ENCODE peak calls at places on chromosomes 13 and 19, in eight cellular contexts. One of them, this sample, is unnamed.

GRCh38 chr13:99432637-99433542 is 68.4 kb upstream of the TM9SF2 start:
- DNase-seq in breast epithelium: peak; percentile 38
- DNase-seq in right lobe of liver: peak; percentile 74
- DNase-seq in endothelial cell: peak; percentile 50
- DNase-seq in neural crest cell: no peak
- DNase-seq in natural killer cell: peak; percentile 81
- DNase-seq in pancreas: no peak
- DNase-seq in tibial artery: peak; percentile 73
- DNase-seq in this sample: no peak

GRCh38 chr13:42420304-42420703 is 148.4 kb downstream of the AKAP11 start:
- DNase-seq in endothelial cell: no peak
- DNase-seq in breast epithelium: no peak
- DNase-seq in pancreas: no peak
- DNase-seq in natural killer cell: no peak
- DNase-seq in neural crest cell: no peak
- DNase-seq in tibial artery: no peak
- DNase-seq in right lobe of liver: no peak
- DNase-seq in this sample: no peak

GRCh38 chr13:24306632-24307031 is 2.7 kb upstream of the C1QTNF9 start:
- DNase-seq in natural killer cell: no peak
- DNase-seq in tibial artery: no peak
- DNase-seq in right lobe of liver: no peak
- DNase-seq in endothelial cell: no peak
- DNase-seq in neural crest cell: no peak
- DNase-seq in breast epithelium: no peak
- DNase-seq in pancreas: no peak
- DNase-seq in this sample: no peak

GRCh38 chr19:55638864-55639359 is 1.9 kb upstream of the ZNF580 start:
- DNase-seq in pancreas: no peak
- DNase-seq in endothelial cell: peak; percentile 55
- DNase-seq in tibial artery: no peak
- DNase-seq in breast epithelium: no peak
- DNase-seq in neural crest cell: peak; percentile 47
- DNase-seq in right lobe of liver: no peak
- DNase-seq in natural killer cell: no peak
- DNase-seq in this sample: no peak

GRCh38 chr13:30334663-30335386 is 27.5 kb upstream of the KATNAL1 start:
- DNase-seq in natural killer cell: no peak
- DNase-seq in endothelial cell: peak; percentile 55
- DNase-seq in neural crest cell: peak; percentile 43
- DNase-seq in pancreas: no peak
- DNase-seq in breast epithelium: no peak
- DNase-seq in right lobe of liver: peak; percentile 66
- DNase-seq in tibial artery: no peak
- DNase-seq in this sample: no peak

GRCh38 chr13:41054212-41054877 is 7.0 kb upstream of the WBP4 start:
- DNase-seq in endothelial cell: peak; percentile 16
- DNase-seq in neural crest cell: peak; percentile 9
- DNase-seq in breast epithelium: no peak
- DNase-seq in tibial artery: no peak
- DNase-seq in right lobe of liver: no peak
- DNase-seq in pancreas: no peak
- DNase-seq in natural killer cell: no peak
- DNase-seq in this sample: no peak

GRCh38 chr19:32168111-32168510 is 177.3 kb upstream of the ZNF507 start:
- DNase-seq in tibial artery: no peak
- DNase-seq in breast epithelium: no peak
- DNase-seq in pancreas: no peak
- DNase-seq in right lobe of liver: no peak
- DNase-seq in neural crest cell: no peak
- DNase-seq in endothelial cell: no peak
- DNase-seq in natural killer cell: no peak
- DNase-seq in this sample: no peak

GRCh38 chr13:46354143-46355087 is 32.6 kb downstream of the RUBCNL start:
- DNase-seq in right lobe of liver: no peak
- DNase-seq in breast epithelium: no peak
- DNase-seq in neural crest cell: no peak
- DNase-seq in natural killer cell: no peak
- DNase-seq in tibial artery: no peak
- DNase-seq in endothelial cell: no peak
- DNase-seq in pancreas: no peak
- DNase-seq in this sample: no peak

GRCh38 chr13:108860418-108860817 is 231.0 kb downstream of the MYO16 start:
- DNase-seq in right lobe of liver: no peak
- DNase-seq in natural killer cell: no peak
- DNase-seq in breast epithelium: no peak
- DNase-seq in endothelial cell: no peak
- DNase-seq in tibial artery: no peak
- DNase-seq in neural crest cell: no peak
- DNase-seq in pancreas: no peak
- DNase-seq in this sample: no peak

GRCh38 chr13:26558074-26558805 is 757 bp downstream of the WASF3 start:
- DNase-seq in natural killer cell: no peak
- DNase-seq in breast epithelium: no peak
- DNase-seq in endothelial cell: peak; percentile 30
- DNase-seq in right lobe of liver: no peak
- DNase-seq in neural crest cell: peak; percentile 16
- DNase-seq in tibial artery: no peak
- DNase-seq in pancreas: peak; percentile 67
- DNase-seq in this sample: peak; percentile 27

GRCh38 chr13:113220877-113221276 is 11.5 kb downstream of the CUL4A start:
- DNase-seq in neural crest cell: no peak
- DNase-seq in pancreas: no peak
- DNase-seq in endothelial cell: no peak
- DNase-seq in right lobe of liver: no peak
- DNase-seq in tibial artery: no peak
- DNase-seq in natural killer cell: no peak
- DNase-seq in breast epithelium: no peak
- DNase-seq in this sample: no peak
- TF ChIP-seq CTCF in neural crest cell: peak; percentile 16
- TF ChIP-seq CTCF in pancreas: no peak
- TF ChIP-seq CTCF in endothelial cell: no peak
- TF ChIP-seq CTCF in right lobe of liver: no peak
- TF ChIP-seq CTCF in tibial artery: no peak
- TF ChIP-seq CTCF in natural killer cell: no peak
- TF ChIP-seq CTCF in breast epithelium: no peak
- TF ChIP-seq CTCF in this sample: no peak

GRCh38 chr19:5047251-5047935 is 78.5 kb downstream of the KDM4B start:
- DNase-seq in breast epithelium: no peak
- DNase-seq in natural killer cell: no peak
- DNase-seq in right lobe of liver: no peak
- DNase-seq in neural crest cell: no peak
- DNase-seq in pancreas: no peak
- DNase-seq in endothelial cell: no peak
- DNase-seq in tibial artery: no peak
- DNase-seq in this sample: no peak

GRCh38 chr19:5045015-5045414 is 76.1 kb downstream of the KDM4B start:
- DNase-seq in neural crest cell: no peak
- DNase-seq in pancreas: no peak
- DNase-seq in tibial artery: no peak
- DNase-seq in natural killer cell: no peak
- DNase-seq in right lobe of liver: no peak
- DNase-seq in breast epithelium: no peak
- DNase-seq in endothelial cell: no peak
- DNase-seq in this sample: no peak

GRCh38 chr19:5048091-5048726 is 79.3 kb downstream of the KDM4B start:
- DNase-seq in pancreas: peak; percentile 93
- DNase-seq in tibial artery: peak; percentile 69
- DNase-seq in breast epithelium: peak; percentile 76
- DNase-seq in neural crest cell: peak; percentile 89
- DNase-seq in endothelial cell: peak; percentile 83
- DNase-seq in right lobe of liver: peak; percentile 80
- DNase-seq in natural killer cell: peak; percentile 62
- DNase-seq in this sample: peak; percentile 81

GRCh38 chr19:5045956-5046338 is 77.0 kb downstream of the KDM4B start:
- DNase-seq in tibial artery: no peak
- DNase-seq in right lobe of liver: no peak
- DNase-seq in natural killer cell: no peak
- DNase-seq in pancreas: no peak
- DNase-seq in breast epithelium: no peak
- DNase-seq in neural crest cell: no peak
- DNase-seq in endothelial cell: no peak
- DNase-seq in this sample: no peak

GRCh38 chr19:5046339-5047039 is 77.6 kb downstream of the KDM4B start:
- DNase-seq in natural killer cell: no peak
- DNase-seq in endothelial cell: no peak
- DNase-seq in tibial artery: peak; percentile 54
- DNase-seq in pancreas: peak; percentile 81
- DNase-seq in right lobe of liver: no peak
- DNase-seq in neural crest cell: no peak
- DNase-seq in breast epithelium: peak; percentile 48
- DNase-seq in this sample: no peak
- TF ChIP-seq CTCF in natural killer cell: no peak
- TF ChIP-seq CTCF in endothelial cell: no peak
- TF ChIP-seq CTCF in tibial artery: no peak
- TF ChIP-seq CTCF in pancreas: no peak
- TF ChIP-seq CTCF in right lobe of liver: no peak
- TF ChIP-seq CTCF in neural crest cell: no peak
- TF ChIP-seq CTCF in breast epithelium: no peak
- TF ChIP-seq CTCF in this sample: no peak

DNA sequence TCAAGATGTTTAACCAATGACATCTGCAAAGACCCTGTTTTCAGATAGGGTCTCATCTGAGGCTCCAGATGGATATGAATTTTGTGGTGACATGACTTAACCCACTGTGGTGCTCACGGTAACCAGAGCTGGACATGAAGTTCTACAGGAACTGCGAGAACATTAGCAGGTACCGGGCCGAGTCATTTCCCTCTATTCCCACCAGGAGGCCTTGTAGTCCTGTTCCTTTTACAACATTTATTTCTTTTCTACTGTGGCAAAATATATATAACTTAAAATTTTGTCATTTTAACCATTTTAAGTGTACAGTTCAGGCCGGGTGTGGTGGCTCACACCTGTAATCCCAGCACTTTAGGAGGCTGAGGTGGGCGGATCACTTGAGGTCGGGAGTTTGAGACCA is 7.6 kb upstream of the TSPAN16 start:
- DNase-seq in breast epithelium: no peak
- DNase-seq in right lobe of liver: no peak
- DNase-seq in tibial artery: no peak
- DNase-seq in natural killer cell: no peak
- DNase-seq in pancreas: no peak
- DNase-seq in neural crest cell: no peak
- DNase-seq in endothelial cell: no peak
- DNase-seq in this sample: no peak
- TF ChIP-seq CTCF in breast epithelium: peak; percentile 39
- TF ChIP-seq CTCF in right lobe of liver: peak; percentile 35
- TF ChIP-seq CTCF in tibial artery: peak; percentile 28
- TF ChIP-seq CTCF in natural killer cell: no peak
- TF ChIP-seq CTCF in pancreas: peak; percentile 26
- TF ChIP-seq CTCF in neural crest cell: peak; percentile 60
- TF ChIP-seq CTCF in endothelial cell: peak; percentile 57
- TF ChIP-seq CTCF in this sample: peak; percentile 40

GRCh38 chr19:28727835-28728159 is 485.2 kb downstream of the UQCRFS1 start:
- DNase-seq in natural killer cell: no peak
- DNase-seq in pancreas: no peak
- DNase-seq in right lobe of liver: no peak
- DNase-seq in neural crest cell: no peak
- DNase-seq in tibial artery: no peak
- DNase-seq in endothelial cell: no peak
- DNase-seq in breast epithelium: no peak
- DNase-seq in this sample: no peak

GRCh38 chr19:28731113-28731512 is 481.8 kb downstream of the UQCRFS1 start:
- DNase-seq in natural killer cell: no peak
- DNase-seq in breast epithelium: no peak
- DNase-seq in tibial artery: no peak
- DNase-seq in endothelial cell: no peak
- DNase-seq in neural crest cell: no peak
- DNase-seq in pancreas: no peak
- DNase-seq in right lobe of liver: no peak
- DNase-seq in this sample: no peak

GRCh38 chr19:28726533-28726932 is 486.4 kb downstream of the UQCRFS1 start:
- DNase-seq in breast epithelium: no peak
- DNase-seq in endothelial cell: no peak
- DNase-seq in right lobe of liver: no peak
- DNase-seq in neural crest cell: no peak
- DNase-seq in pancreas: no peak
- DNase-seq in natural killer cell: no peak
- DNase-seq in tibial artery: no peak
- DNase-seq in this sample: no peak

GRCh38 chr19:28731577-28731976 is 481.4 kb downstream of the UQCRFS1 start:
- DNase-seq in pancreas: no peak
- DNase-seq in neural crest cell: no peak
- DNase-seq in tibial artery: no peak
- DNase-seq in right lobe of liver: no peak
- DNase-seq in natural killer cell: no peak
- DNase-seq in breast epithelium: no peak
- DNase-seq in endothelial cell: no peak
- DNase-seq in this sample: no peak

GRCh38 chr19:28727133-28727834 is 485.7 kb downstream of the UQCRFS1 start:
- DNase-seq in natural killer cell: peak; percentile 44
- DNase-seq in breast epithelium: no peak
- DNase-seq in tibial artery: no peak
- DNase-seq in endothelial cell: peak; percentile 76
- DNase-seq in right lobe of liver: peak; percentile 26
- DNase-seq in pancreas: peak; percentile 82
- DNase-seq in neural crest cell: no peak
- DNase-seq in this sample: no peak
- TF ChIP-seq CTCF in natural killer cell: peak; percentile 53
- TF ChIP-seq CTCF in breast epithelium: no peak
- TF ChIP-seq CTCF in tibial artery: no peak
- TF ChIP-seq CTCF in endothelial cell: peak; percentile 41
- TF ChIP-seq CTCF in right lobe of liver: no peak
- TF ChIP-seq CTCF in pancreas: peak; percentile 39
- TF ChIP-seq CTCF in neural crest cell: no peak
- TF ChIP-seq CTCF in this sample: no peak

DNA sequence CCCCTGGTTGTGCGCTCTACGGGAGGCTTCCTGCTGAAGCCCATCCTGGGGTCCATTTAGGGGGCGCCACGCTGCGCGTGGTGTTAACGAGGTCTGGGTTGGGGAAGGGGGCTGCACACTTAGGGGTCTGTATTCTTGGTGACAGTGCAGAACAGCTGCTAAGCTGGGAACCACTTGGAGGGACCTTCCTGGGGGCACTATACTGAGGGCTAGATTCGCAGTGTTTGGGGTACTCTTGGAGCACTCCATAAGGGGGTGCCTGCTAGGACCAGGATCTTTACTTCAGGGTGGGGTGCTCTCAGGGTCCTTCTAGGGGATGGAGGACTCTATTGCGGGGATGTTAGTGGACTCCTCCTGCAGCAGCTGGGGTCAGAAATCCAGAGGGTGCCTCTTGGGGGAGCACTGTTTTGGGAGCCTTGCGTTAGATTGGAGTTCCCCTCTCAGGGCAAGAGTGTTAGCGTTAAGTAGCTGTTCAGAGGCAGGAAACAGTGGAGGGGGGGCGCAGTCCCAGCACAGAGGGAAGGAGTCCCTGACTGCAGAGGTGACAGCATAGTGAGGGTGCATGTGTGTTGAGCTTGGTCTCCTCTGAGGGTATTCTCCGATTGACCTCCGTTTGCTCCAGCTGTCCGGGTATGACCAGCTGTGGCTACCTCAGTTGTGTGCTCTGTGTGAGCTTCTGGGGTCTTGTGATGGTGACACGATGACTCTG is 1.1 kb downstream of the PDE4A start:
- DNase-seq in natural killer cell: no peak
- DNase-seq in breast epithelium: no peak
- DNase-seq in right lobe of liver: no peak
- DNase-seq in neural crest cell: no peak
- DNase-seq in pancreas: no peak
- DNase-seq in endothelial cell: no peak
- DNase-seq in tibial artery: no peak
- DNase-seq in this sample: no peak
- TF ChIP-seq CTCF in natural killer cell: peak; percentile 52
- TF ChIP-seq CTCF in breast epithelium: no peak
- TF ChIP-seq CTCF in right lobe of liver: no peak
- TF ChIP-seq CTCF in neural crest cell: peak; percentile 5
- TF ChIP-seq CTCF in pancreas: no peak
- TF ChIP-seq CTCF in endothelial cell: no peak
- TF ChIP-seq CTCF in tibial artery: no peak
- TF ChIP-seq CTCF in this sample: no peak

This sample was measured in mesothelial cell of epicardium.